ENCODE peak calls at places on chromosomes 16 and 17, in ten cellular contexts. Z is NCI-H2081; S is central memory CD8-positive, alpha-beta T cell; C is KBM-7; U is EL; V is NCI-H1105; L is stimulated activated CD8-positive, alpha-beta memory T cell treated with anti-CD3 and anti-CD28 coated beads, Interleukin-7, amount 100 ng/mL, for 1 hour; G is naive thymus-derived CD4-positive, alpha-beta T cell; A is right cardiac atrium; K is NCI-H1417. N is an unnamed sample.

GRCh38 chr17:20284575-20284974 is 182.8 kb downstream of the LGALS9B start:
- DNase-seq in Z (no peak), S (no peak), C (no peak), U (no peak), V (no peak), L (no peak), G (no peak), A (no peak), K (no peak), N (no peak)

GRCh38 chr16:24674877-24675276 is 54.6 kb upstream of the TNRC6A start:
- DNase-seq in Z (no peak), S (no peak), C (no peak), U (no peak), V (no peak), L (no peak), G (no peak), A (no peak), K (no peak), N (no peak)

GRCh38 chr17:40363480-40363838 is 1.1 kb downstream of the GJD3 start:
- DNase-seq in Z (no peak), S (no peak), C (no peak), U (peak; percentile 52), V (no peak), L (no peak), G (no peak), A (peak; percentile 68), K (peak; percentile 68), N (no peak)

GRCh38 chr16:7137560-7138330 is 194.9 kb upstream of the RBFOX1 start:
- DNase-seq in Z (no peak), S (no peak), C (no peak), U (no peak), V (no peak), L (no peak), G (no peak), A (no peak), K (no peak), N (no peak)

GRCh38 chr17:57672205-57672632 is 72.9 kb downstream of the CCDC182 start:
- DNase-seq in Z (no peak), S (peak; percentile 61), C (no peak), U (no peak), V (no peak), L (peak; percentile 9), G (peak; percentile 16), A (no peak), K (no peak), N (no peak)

GRCh38 chr17:75783069-75783783 is 1.4 kb upstream of the UNK start:
- DNase-seq in Z (peak; percentile 39), S (no peak), C (peak; percentile 80), U (peak; percentile 68), V (peak; percentile 45), L (no peak), G (peak; percentile 62), A (no peak), K (peak; percentile 70), N (peak; percentile 57)

GRCh38 chr17:77691216-77692085 is 267.1 kb upstream of the TNRC6C start:
- DNase-seq in Z (no peak), S (no peak), C (no peak), U (no peak), V (no peak), L (no peak), G (no peak), A (no peak), K (peak; percentile 33), N (no peak)

GRCh38 chr17:56918916-56919315 is 5.1 kb upstream of the TRIM25 start:
- DNase-seq in Z (no peak), S (no peak), C (peak; percentile 40), U (no peak), V (no peak), L (no peak), G (no peak), A (no peak), K (no peak), N (no peak)

GRCh38 chr17:50087246-50087911 is 7.8 kb upstream of the PDK2 start:
- DNase-seq in Z (peak; percentile 59), S (peak; percentile 54), C (peak; percentile 91), U (peak; percentile 75), V (no peak), L (peak; percentile 44), G (peak; percentile 73), A (peak; percentile 85), K (peak; percentile 68), N (peak; percentile 22)

GRCh38 chr17:3663102-3664011 is 5.0 kb downstream of the TAX1BP3 start:
- DNase-seq in Z (no peak), S (no peak), C (no peak), U (no peak), V (no peak), L (no peak), G (no peak), A (peak; percentile 49), K (no peak), N (no peak)

GRCh38 chr17:72942594-72942993 is 149.9 kb downstream of the SLC39A11 start:
- DNase-seq in Z (no peak), S (no peak), C (no peak), U (no peak), V (no peak), L (no peak), G (no peak), A (no peak), K (no peak), N (no peak)

GRCh38 chr16:23712976-23713375 is at the start of gene ERN2:
- DNase-seq in Z (no peak), S (no peak), C (no peak), U (no peak), V (no peak), L (no peak), G (no peak), A (no peak), K (no peak), N (no peak)

GRCh38 chr16:12095275-12096161 is 119.0 kb downstream of the SNX29 start:
- DNase-seq in Z (peak; percentile 32), S (peak; percentile 22), C (peak; percentile 70), U (peak; percentile 61), V (peak; percentile 81), L (peak; percentile 18), G (peak; percentile 65), A (peak; percentile 87), K (peak; percentile 80), N (peak; percentile 63)

GRCh38 chr17:61399131-61400057 is at the start of gene TBX2:
- DNase-seq in Z (no peak), S (no peak), C (peak; percentile 94), U (peak; percentile 93), V (peak; percentile 22), L (no peak), G (no peak), A (peak; percentile 96), K (peak; percentile 62), N (peak; percentile 87)

GRCh38 chr16:89693289-89693731 is 6.8 kb downstream of the CDK10 start:
- DNase-seq in Z (no peak), S (no peak), C (no peak), U (no peak), V (no peak), L (no peak), G (no peak), A (no peak), K (no peak), N (no peak)

GRCh38 chr16:73032548-73033270 is 15.2 kb downstream of the ZFHX3 start:
- DNase-seq in Z (no peak), S (no peak), C (peak; percentile 19), U (no peak), V (no peak), L (no peak), G (no peak), A (no peak), K (peak; percentile 59), N (no peak)

GRCh38 chr16:20866161-20866772 is 33.9 kb downstream of the DCUN1D3 start:
- DNase-seq in Z (no peak), S (no peak), C (peak; percentile 69), U (peak; percentile 87), V (no peak), L (no peak), G (no peak), A (peak; percentile 63), K (no peak), N (peak; percentile 49)

GRCh38 chr16:68283840-68284595 is 19.7 kb downstream of the SLC7A6 start:
- DNase-seq in Z (no peak), S (no peak), C (peak; percentile 39), U (no peak), V (no peak), L (no peak), G (no peak), A (peak; percentile 63), K (no peak), N (no peak)

GRCh38 chr16:14202697-14203096 is 131.6 kb downstream of the MRTFB start:
- DNase-seq in Z (peak; percentile 38), S (no peak), C (peak; percentile 5), U (no peak), V (peak; percentile 37), L (no peak), G (no peak), A (no peak), K (peak; percentile 83), N (peak; percentile 9)

GRCh38 chr17:30323262-30323894 is 10.5 kb downstream of the TMIGD1 start:
- DNase-seq in Z (peak; percentile 30), S (peak; percentile 34), C (peak; percentile 65), U (no peak), V (peak; percentile 82), L (no peak), G (peak; percentile 91), A (no peak), K (peak; percentile 83), N (peak; percentile 85)

GRCh38 chr17:77571562-77571981 is 386.9 kb upstream of the TNRC6C start:
- DNase-seq in Z (no peak), S (no peak), C (peak; percentile 64), U (no peak), V (no peak), L (no peak), G (peak; percentile 51), A (no peak), K (peak; percentile 71), N (no peak)

GRCh38 chr16:29668267-29668666 is 5.2 kb downstream of the SPN start:
- DNase-seq in Z (no peak), S (no peak), C (no peak), U (no peak), V (no peak), L (no peak), G (no peak), A (no peak), K (no peak), N (no peak)

N was measured in NCI-H446.